ENCODE peak calls at places on chromosomes 13 and 19, in four cellular contexts. R is ovary, A is HAP-1, Y is right lobe of liver. D is an unnamed sample. For H3K27me3, the result is how much of the 10 kb centered on the place peaks cover.

GRCh38 chr13:31503626-31504025 is 235.7 kb upstream of the RXFP2 start:
- DNase-seq in Y (no peak), R (no peak), A (no peak), D (no peak)

GRCh38 chr19:54077334-54077733 is 3.8 kb downstream of the TARM1 start:
- DNase-seq in R (no peak), A (no peak), Y (no peak), D (no peak)

GRCh38 chr13:53007872-53008271 is 20.7 kb upstream of the OLFM4 start:
- DNase-seq in R (no peak), A (no peak), Y (no peak), D (no peak)

GRCh38 chr19:51441410-51442390 is 16.6 kb downstream of the SIGLEC8 start:
- DNase-seq in Y (no peak), A (no peak), R (no peak), D (no peak)

GRCh38 chr19:44401787-44402115 is 343 bp upstream of the ZNF285 start:
- DNase-seq in R (no peak), Y (no peak), A (no peak), D (no peak)

GRCh38 chr19:16566161-16566560 is 6.1 kb downstream of the SLC35E1 start:
- DNase-seq in A (no peak), Y (no peak), R (no peak), D (no peak)

GRCh38 chr19:4054471-4055208 is 12.1 kb downstream of the ZBTB7A start:
- DNase-seq in Y (no peak), A (no peak), R (no peak), D (no peak)

GRCh38 chr13:51542358-51542972 is 41.8 kb upstream of the WDFY2 start:
- DNase-seq in Y (no peak), R (no peak), A (no peak), D (no peak)

GRCh38 chr13:43846496-43846895 is 33.0 kb downstream of the CCDC122 start:
- DNase-seq in A (no peak), Y (no peak), R (no peak), D (no peak)

GRCh38 chr13:113855931-113856715 is 7.8 kb downstream of the GAS6 start:
- DNase-seq in A (no peak), R (peak), Y (no peak), D (no peak)

GRCh38 chr19:55119053-55119452 is 1.6 kb upstream of the PPP1R12C start:
- DNase-seq in Y (no peak), A (no peak), R (no peak), D (no peak)

GRCh38 chr13:97001641-97002040 is 7.4 kb upstream of the OXGR1 start:
- DNase-seq in R (no peak), Y (no peak), A (no peak), D (no peak)

GRCh38 chr13:97004886-97005285 is 10.6 kb upstream of the OXGR1 start:
- DNase-seq in R (no peak), A (no peak), Y (no peak), D (no peak)

GRCh38 chr13:97002581-97002980 is 8.3 kb upstream of the OXGR1 start:
- DNase-seq in A (no peak), Y (no peak), R (no peak), D (no peak)

GRCh38 chr13:97004096-97004876 is 10.0 kb upstream of the OXGR1 start:
- DNase-seq in A (no peak), Y (no peak), R (no peak), D (no peak)

GRCh38 chr13:97003071-97003470 is 8.8 kb upstream of the OXGR1 start:
- DNase-seq in Y (no peak), A (no peak), R (no peak), D (no peak)
- H3K27me3 ChIP-seq in Y (under half), A (under half), R (under half), D (under half)

GRCh38 chr19:2636142-2636896 is 66.2 kb downstream of the GNG7 start:
- DNase-seq in Y (peak), A (no peak), R (no peak), D (no peak)
- H3K27me3 ChIP-seq in Y (under half), A (under half), R (under half), D (under half)

GRCh38 chr13:28479005-28479404 is 15.9 kb downstream of the FLT1 start:
- DNase-seq in R (no peak), A (no peak), Y (no peak), D (no peak)
- H3K27me3 ChIP-seq in R (under half), A (under half), Y (under half), D (under half)

GRCh38 chr19:30151081-30151480 is 209.0 kb downstream of the URI1 start:
- DNase-seq in R (no peak), Y (no peak), A (no peak), D (no peak)
- H3K27me3 ChIP-seq in R (under half), Y (under half), A (under half), D (under half)

GRCh38 chr13:34808649-34809048 is 133.4 kb upstream of the NBEA start:
- DNase-seq in A (no peak), R (no peak), Y (no peak), D (no peak)

GRCh38 chr13:34816543-34816942 is 125.5 kb upstream of the NBEA start:
- DNase-seq in Y (no peak), R (no peak), A (peak), D (no peak)

GRCh38 chr13:34805347-34805746 is 136.7 kb upstream of the NBEA start:
- DNase-seq in A (no peak), R (no peak), Y (no peak), D (no peak)

GRCh38 chr13:34816118-34816517 is 126.0 kb upstream of the NBEA start:
- DNase-seq in R (no peak), A (peak), Y (no peak), D (no peak)

GRCh38 chr13:34810996-34811395 is 131.1 kb upstream of the NBEA start:
- DNase-seq in Y (no peak), R (no peak), A (no peak), D (no peak)
- H3K27me3 ChIP-seq in Y (under half), R (under half), A (under half), D (under half)

GRCh38 chr13:99969368-99969933 is 2.1 kb downstream of the ZIC5 start:
- DNase-seq in Y (no peak), A (no peak), R (no peak), D (no peak)
- H3K27me3 ChIP-seq in Y (under half), A (under half), R (under half), D (under half)

DNA sequence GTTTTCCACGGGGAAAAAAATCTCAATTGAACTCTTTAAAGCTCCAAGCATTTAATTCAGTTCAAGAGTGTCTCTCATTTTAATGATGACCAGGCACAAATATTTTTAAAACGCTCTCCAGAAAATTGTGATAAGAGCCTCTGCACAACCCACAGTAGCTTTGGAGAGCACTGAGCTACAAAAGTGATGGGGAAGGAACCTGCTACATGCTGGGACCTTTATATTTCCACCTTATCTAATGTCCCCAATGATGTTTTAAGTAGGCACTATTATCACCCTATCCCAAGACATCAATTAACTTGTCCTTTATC is 14.1 kb upstream of the CEACAM6 start:
- DNase-seq in A (no peak), R (no peak), Y (no peak), D (no peak)
- H3K27me3 ChIP-seq in A (under half), R (under half), Y (under half), D (under half)

GRCh38 chr13:21674271-21675009 is 3.6 kb downstream of the FGF9 start:
- DNase-seq in R (no peak), Y (no peak), A (no peak), D (no peak)
- H3K27me3 ChIP-seq in R (under half), Y (under half), A (under half), D (under half)